ENCODE peak calls at places on chromosomes 1 and 21, in nine cellular contexts. N is AML-193; K is nephron progenitor cell; C is activated naive CD4-positive, alpha-beta T cell treated with Interleukin-2 at 50 U/mL for 16 hours; S is NCI-H510A; U is iPS-NIHi11; F is A172; X is HuH-7.5; L is suprapubic skin. M is an unnamed sample.

GRCh38 chr1:228158151-228158571 is 7.4 kb upstream of the IBA57 start:
- DNase-seq in X (no peak), S (no peak), N (no peak), F (no peak), C (no peak), L (no peak), U (no peak), K (no peak), M (no peak)

GRCh38 chr1:235075121-235075954 is 53.3 kb downstream of the TOMM20 start:
- DNase-seq in K (no peak), X (no peak), N (no peak), C (peak), U (no peak), L (no peak), F (peak), S (no peak), M (peak)

GRCh38 chr1:97377432-97378034 is 543.3 kb downstream of the DPYD start:
- DNase-seq in X (no peak), N (no peak), U (no peak), L (no peak), C (no peak), K (no peak), F (no peak), S (no peak), M (no peak)

GRCh38 chr1:162397039-162397448 is 14.9 kb downstream of the SH2D1B start:
- DNase-seq in U (no peak), K (no peak), F (no peak), N (no peak), C (no peak), X (no peak), S (no peak), L (no peak), M (no peak)

GRCh38 chr1:37068897-37069296 is 34.6 kb upstream of the GRIK3 start:
- DNase-seq in C (no peak), U (no peak), X (no peak), F (no peak), K (no peak), L (no peak), N (no peak), S (no peak), M (no peak)

GRCh38 chr1:92240034-92240433 is 22.3 kb downstream of the C1orf146 start:
- DNase-seq in L (no peak), N (no peak), F (no peak), K (no peak), C (no peak), X (no peak), S (no peak), U (no peak), M (no peak)

GRCh38 chr1:113943028-113943811 is 14.1 kb downstream of the HIPK1 start:
- DNase-seq in X (no peak), N (peak), C (no peak), F (no peak), U (no peak), L (no peak), K (no peak), S (no peak), M (no peak)

GRCh38 chr1:96080925-96081324 is 640.7 kb upstream of the PTBP2 start:
- DNase-seq in C (no peak), X (no peak), U (peak), F (no peak), L (no peak), K (no peak), S (no peak), N (no peak), M (peak)

GRCh38 chr1:239947789-239948188 is 143.9 kb upstream of the FMN2 start:
- DNase-seq in K (no peak), S (no peak), L (no peak), X (no peak), U (no peak), C (no peak), N (no peak), F (peak), M (no peak)

GRCh38 chr21:27423906-27424595 is 457.2 kb upstream of the ADAMTS5 start:
- DNase-seq in N (no peak), C (no peak), X (no peak), S (no peak), K (no peak), F (peak), U (peak), L (no peak), M (peak)

GRCh38 chr1:17768651-17769241 is 13.6 kb downstream of the ACTL8 start:
- DNase-seq in L (no peak), C (no peak), F (peak), X (no peak), S (no peak), U (peak), K (no peak), N (no peak), M (peak)

GRCh38 chr1:3577711-3578432 is 33.4 kb downstream of the MEGF6 start:
- DNase-seq in C (no peak), U (no peak), F (no peak), K (no peak), S (no peak), L (no peak), N (no peak), X (no peak), M (no peak)

GRCh38 chr21:37592496-37592895 is 225.9 kb downstream of the DYRK1A start:
- DNase-seq in U (no peak), X (no peak), S (no peak), K (no peak), F (no peak), N (no peak), C (no peak), L (no peak), M (no peak)